ENCODE peak calls at places on chromosomes 6 and 20, in nine cellular contexts. One of them, this sample, is unnamed.

GRCh38 chr6:169999367-169999766 is 247.9 kb downstream of the ERMARD start:
- DNase-seq in AG04449: no peak
- DNase-seq in stomach: no peak
- DNase-seq in Calu3: no peak
- DNase-seq in GM20000: no peak
- DNase-seq in GM03348: no peak
- DNase-seq in HS-5: no peak
- DNase-seq in SW480: no peak
- DNase-seq in effector memory CD8-positive, alpha-beta T cell: no peak
- DNase-seq in this sample: no peak

GRCh38 chr6:51842487-51843469 is 244.6 kb downstream of the PKHD1 start:
- DNase-seq in AG04449: no peak
- DNase-seq in stomach: no peak
- DNase-seq in Calu3: no peak
- DNase-seq in GM20000: no peak
- DNase-seq in GM03348: no peak
- DNase-seq in HS-5: no peak
- DNase-seq in SW480: no peak
- DNase-seq in effector memory CD8-positive, alpha-beta T cell: no peak
- DNase-seq in this sample: no peak

GRCh38 chr20:41686961-41687360 is 68.8 kb upstream of the CHD6 start:
- DNase-seq in AG04449: no peak
- DNase-seq in stomach: no peak
- DNase-seq in Calu3: no peak
- DNase-seq in GM20000: no peak
- DNase-seq in GM03348: no peak
- DNase-seq in HS-5: no peak
- DNase-seq in SW480: no peak
- DNase-seq in effector memory CD8-positive, alpha-beta T cell: no peak
- DNase-seq in this sample: no peak

GRCh38 chr6:151900897-151901485 is 93.5 kb downstream of the ESR1 start:
- DNase-seq in AG04449: no peak
- DNase-seq in stomach: no peak
- DNase-seq in Calu3: peak
- DNase-seq in GM20000: no peak
- DNase-seq in GM03348: no peak
- DNase-seq in HS-5: no peak
- DNase-seq in SW480: no peak
- DNase-seq in effector memory CD8-positive, alpha-beta T cell: no peak
- DNase-seq in this sample: no peak

GRCh38 chr6:13467216-13467600 is 20.2 kb downstream of the GFOD1 start:
- DNase-seq in AG04449: no peak
- DNase-seq in stomach: no peak
- DNase-seq in Calu3: no peak
- DNase-seq in GM20000: no peak
- DNase-seq in GM03348: no peak
- DNase-seq in HS-5: no peak
- DNase-seq in SW480: no peak
- DNase-seq in effector memory CD8-positive, alpha-beta T cell: no peak
- DNase-seq in this sample: no peak

GRCh38 chr6:37048851-37049734 is 43.6 kb downstream of the FGD2 start:
- DNase-seq in AG04449: peak
- DNase-seq in stomach: peak
- DNase-seq in Calu3: peak
- DNase-seq in GM20000: peak
- DNase-seq in GM03348: peak
- DNase-seq in HS-5: peak
- DNase-seq in SW480: no peak
- DNase-seq in effector memory CD8-positive, alpha-beta T cell: peak
- DNase-seq in this sample: peak

GRCh38 chr20:48039514-48039913 is 254.2 kb upstream of the SULF2 start:
- DNase-seq in AG04449: no peak
- DNase-seq in stomach: no peak
- DNase-seq in Calu3: no peak
- DNase-seq in GM20000: no peak
- DNase-seq in GM03348: no peak
- DNase-seq in HS-5: no peak
- DNase-seq in SW480: no peak
- DNase-seq in effector memory CD8-positive, alpha-beta T cell: no peak
- DNase-seq in this sample: no peak

GRCh38 chr20:45823949-45824835 is 2.9 kb downstream of the TNNC2 start:
- DNase-seq in AG04449: no peak
- DNase-seq in stomach: peak
- DNase-seq in Calu3: peak
- DNase-seq in GM20000: peak
- DNase-seq in GM03348: peak
- DNase-seq in HS-5: no peak
- DNase-seq in SW480: no peak
- DNase-seq in effector memory CD8-positive, alpha-beta T cell: peak
- DNase-seq in this sample: peak

GRCh38 chr6:11815231-11815630 is 36.6 kb upstream of the ADTRP start:
- DNase-seq in AG04449: peak
- DNase-seq in stomach: no peak
- DNase-seq in Calu3: no peak
- DNase-seq in GM20000: no peak
- DNase-seq in GM03348: peak
- DNase-seq in HS-5: no peak
- DNase-seq in SW480: no peak
- DNase-seq in effector memory CD8-positive, alpha-beta T cell: no peak
- DNase-seq in this sample: no peak

GRCh38 chr6:16871047-16871446 is 109.8 kb upstream of the ATXN1 start:
- DNase-seq in AG04449: no peak
- DNase-seq in stomach: no peak
- DNase-seq in Calu3: no peak
- DNase-seq in GM20000: no peak
- DNase-seq in GM03348: no peak
- DNase-seq in HS-5: no peak
- DNase-seq in SW480: no peak
- DNase-seq in effector memory CD8-positive, alpha-beta T cell: no peak
- DNase-seq in this sample: no peak

GRCh38 chr20:14568701-14569100 is 231.3 kb upstream of the FLRT3 start:
- DNase-seq in AG04449: no peak
- DNase-seq in stomach: no peak
- DNase-seq in Calu3: no peak
- DNase-seq in GM20000: no peak
- DNase-seq in GM03348: no peak
- DNase-seq in HS-5: no peak
- DNase-seq in SW480: no peak
- DNase-seq in effector memory CD8-positive, alpha-beta T cell: no peak
- DNase-seq in this sample: no peak

GRCh38 chr20:32779500-32780215 is 17.5 kb downstream of the DNMT3B start:
- DNase-seq in AG04449: no peak
- DNase-seq in stomach: no peak
- DNase-seq in Calu3: no peak
- DNase-seq in GM20000: no peak
- DNase-seq in GM03348: no peak
- DNase-seq in HS-5: no peak
- DNase-seq in SW480: no peak
- DNase-seq in effector memory CD8-positive, alpha-beta T cell: no peak
- DNase-seq in this sample: no peak

GRCh38 chr6:134529921-134530320 is 212.0 kb upstream of the SGK1 start:
- DNase-seq in AG04449: no peak
- DNase-seq in stomach: no peak
- DNase-seq in Calu3: no peak
- DNase-seq in GM20000: no peak
- DNase-seq in GM03348: peak
- DNase-seq in HS-5: peak
- DNase-seq in SW480: peak
- DNase-seq in effector memory CD8-positive, alpha-beta T cell: no peak
- DNase-seq in this sample: no peak

GRCh38 chr6:160439751-160440150 is 91.6 kb downstream of the SLC22A3 start:
- DNase-seq in AG04449: no peak
- DNase-seq in stomach: no peak
- DNase-seq in Calu3: no peak
- DNase-seq in GM20000: no peak
- DNase-seq in GM03348: no peak
- DNase-seq in HS-5: no peak
- DNase-seq in SW480: no peak
- DNase-seq in effector memory CD8-positive, alpha-beta T cell: no peak
- DNase-seq in this sample: no peak

GRCh38 chr6:39342692-39343460 is 20.4 kb upstream of the KCNK16 start:
- DNase-seq in AG04449: no peak
- DNase-seq in stomach: no peak
- DNase-seq in Calu3: no peak
- DNase-seq in GM20000: peak
- DNase-seq in GM03348: no peak
- DNase-seq in HS-5: no peak
- DNase-seq in SW480: no peak
- DNase-seq in effector memory CD8-positive, alpha-beta T cell: no peak
- DNase-seq in this sample: no peak

GRCh38 chr20:64107736-64108457 is 532 bp upstream of the NPBWR2 start:
- DNase-seq in AG04449: no peak
- DNase-seq in stomach: no peak
- DNase-seq in Calu3: no peak
- DNase-seq in GM20000: peak
- DNase-seq in GM03348: no peak
- DNase-seq in HS-5: no peak
- DNase-seq in SW480: no peak
- DNase-seq in effector memory CD8-positive, alpha-beta T cell: no peak
- DNase-seq in this sample: peak

GRCh38 chr6:26022166-26022510 is 59.5 kb downstream of the TRIM38 start:
- DNase-seq in AG04449: no peak
- DNase-seq in stomach: peak
- DNase-seq in Calu3: peak
- DNase-seq in GM20000: peak
- DNase-seq in GM03348: peak
- DNase-seq in HS-5: peak
- DNase-seq in SW480: peak
- DNase-seq in effector memory CD8-positive, alpha-beta T cell: no peak
- DNase-seq in this sample: no peak

GRCh38 chr6:144216668-144217218 is 66.4 kb downstream of the STX11 start:
- DNase-seq in AG04449: no peak
- DNase-seq in stomach: no peak
- DNase-seq in Calu3: no peak
- DNase-seq in GM20000: peak
- DNase-seq in GM03348: no peak
- DNase-seq in HS-5: no peak
- DNase-seq in SW480: no peak
- DNase-seq in effector memory CD8-positive, alpha-beta T cell: no peak
- DNase-seq in this sample: no peak

GRCh38 chr20:41003143-41003932 is 25.3 kb upstream of the TOP1 start:
- DNase-seq in AG04449: peak
- DNase-seq in stomach: peak
- DNase-seq in Calu3: peak
- DNase-seq in GM20000: no peak
- DNase-seq in GM03348: peak
- DNase-seq in HS-5: peak
- DNase-seq in SW480: peak
- DNase-seq in effector memory CD8-positive, alpha-beta T cell: peak
- DNase-seq in this sample: peak

GRCh38 chr20:381581-382290 is 1.2 kb downstream of the TRIB3 start:
- DNase-seq in AG04449: no peak
- DNase-seq in stomach: peak
- DNase-seq in Calu3: peak
- DNase-seq in GM20000: peak
- DNase-seq in GM03348: peak
- DNase-seq in HS-5: no peak
- DNase-seq in SW480: peak
- DNase-seq in effector memory CD8-positive, alpha-beta T cell: peak
- DNase-seq in this sample: peak